ENCODE peak calls at places on chromosomes 16 and 17, in seven cellular contexts. Q, H, F, N, J, P and B are unnamed samples.

GRCh38 chr17:21164226-21165019 is 37.7 kb downstream of the DHRS7B start:
- DNase-seq in Q (peak; percentile 44), H (no peak), F (no peak), N (no peak), J (no peak), P (no peak), B (no peak)

GRCh38 chr16:83118365-83118764 is 491.6 kb downstream of the CDH13 start:
- DNase-seq in Q (peak; percentile 35), H (no peak), F (no peak), N (no peak), J (peak; percentile 14), P (no peak), B (no peak)

GRCh38 chr16:65226077-65226476 is 104.2 kb upstream of the CDH11 start:
- DNase-seq in Q (no peak), H (no peak), F (no peak), N (no peak), J (no peak), P (no peak), B (no peak)

GRCh38 chr17:6682339-6682738 is 30.8 kb downstream of the C17orf100 start:
- DNase-seq in Q (no peak), H (no peak), F (no peak), N (no peak), J (no peak), P (no peak), B (no peak)

GRCh38 chr17:55710829-55711496 is 11.7 kb downstream of the TMEM100 start:
- DNase-seq in Q (peak; percentile 29), H (no peak), F (no peak), N (no peak), J (no peak), P (no peak), B (no peak)

GRCh38 chr17:30519707-30520106 is 42.5 kb downstream of the GOSR1 start:
- DNase-seq in Q (peak; percentile 95), H (no peak), F (no peak), N (peak; percentile 87), J (peak; percentile 94), P (no peak), B (no peak)

GRCh38 chr17:75914643-75915265 is 10.1 kb upstream of the MRPL38 start:
- DNase-seq in Q (no peak), H (no peak), F (no peak), N (no peak), J (no peak), P (no peak), B (no peak)

GRCh38 chr17:8465381-8466158 is 29.9 kb downstream of the NDEL1 start:
- DNase-seq in Q (no peak), H (no peak), F (no peak), N (no peak), J (peak; percentile 36), P (no peak), B (no peak)

GRCh38 chr17:27657620-27658019 is 26.6 kb downstream of the LGALS9 start:
- DNase-seq in Q (peak; percentile 23), H (no peak), F (no peak), N (no peak), J (peak; percentile 21), P (no peak), B (no peak)

GRCh38 chr17:45104907-45105624 is 27.2 kb downstream of the PLCD3 start:
- DNase-seq in Q (no peak), H (no peak), F (no peak), N (no peak), J (no peak), P (no peak), B (no peak)

GRCh38 chr17:30796016-30796415 is 28.5 kb downstream of the CRLF3 start:
- DNase-seq in Q (no peak), H (no peak), F (no peak), N (no peak), J (no peak), P (no peak), B (no peak)

GRCh38 chr17:285751-286422 is 66.7 kb downstream of the RPH3AL start:
- DNase-seq in Q (no peak), H (no peak), F (peak; percentile 38), N (no peak), J (no peak), P (no peak), B (no peak)

GRCh38 chr17:57668332-57668731 is 76.8 kb downstream of the CCDC182 start:
- DNase-seq in Q (no peak), H (no peak), F (peak; percentile 13), N (no peak), J (no peak), P (no peak), B (no peak)

GRCh38 chr17:76296889-76297288 is 11.2 kb downstream of the QRICH2 start:
- DNase-seq in Q (no peak), H (no peak), F (no peak), N (no peak), J (no peak), P (no peak), B (no peak)

GRCh38 chr17:64097196-64097936 is 32.6 kb downstream of the ERN1 start:
- DNase-seq in Q (peak; percentile 84), H (no peak), F (no peak), N (no peak), J (peak; percentile 68), P (no peak), B (no peak)

GRCh38 chr16:86732621-86733297 is 154.4 kb downstream of the FOXL1 start:
- DNase-seq in Q (peak; percentile 40), H (no peak), F (no peak), N (no peak), J (peak; percentile 34), P (no peak), B (no peak)

GRCh38 chr16:6674071-6674470 is 658.6 kb upstream of the RBFOX1 start:
- DNase-seq in Q (no peak), H (no peak), F (no peak), N (no peak), J (no peak), P (no peak), B (no peak)

GRCh38 chr17:45228985-45229517 is 7.4 kb downstream of the FMNL1 start:
- DNase-seq in Q (peak; percentile 93), H (peak; percentile 99), F (peak; percentile 89), N (peak; percentile 76), J (peak; percentile 96), P (peak; percentile 92), B (peak; percentile 73)

GRCh38 chr16:57245472-57246113 is 534 bp downstream of the ARL2BP start:
- DNase-seq in Q (peak; percentile 20), H (peak; percentile 49), F (peak; percentile 75), N (no peak), J (no peak), P (no peak), B (no peak)

GRCh38 chr17:77555741-77556291 is 402.7 kb upstream of the TNRC6C start:
- DNase-seq in Q (no peak), H (no peak), F (no peak), N (no peak), J (peak; percentile 43), P (no peak), B (no peak)

GRCh38 chr16:80924372-80924978 is 82.2 kb downstream of the CMC2 start:
- DNase-seq in Q (peak; percentile 56), H (peak; percentile 43), F (no peak), N (no peak), J (peak; percentile 76), P (peak; percentile 25), B (peak; percentile 5)

GRCh38 chr16:75044800-75045361 is 46.1 kb downstream of the ZNRF1 start:
- DNase-seq in Q (peak; percentile 78), H (no peak), F (peak; percentile 85), N (peak; percentile 17), J (peak; percentile 61), P (no peak), B (peak; percentile 29)

GRCh38 chr17:45722161-45722560 is 62.0 kb upstream of the CRHR1 start:
- DNase-seq in Q (no peak), H (peak; percentile 85), F (no peak), N (no peak), J (no peak), P (no peak), B (no peak)

GRCh38 chr16:24771779-24772157 is 42.3 kb downstream of the TNRC6A start:
- DNase-seq in Q (peak; percentile 34), H (no peak), F (no peak), N (no peak), J (peak; percentile 31), P (no peak), B (no peak)

GRCh38 chr16:25988089-25988488 is 296.3 kb downstream of the HS3ST4 start:
- DNase-seq in Q (no peak), H (no peak), F (no peak), N (no peak), J (no peak), P (no peak), B (no peak)

GRCh38 chr17:40178021-40178601 is 841 bp downstream of the RAPGEFL1 start:
- DNase-seq in Q (no peak), H (no peak), F (no peak), N (no peak), J (no peak), P (no peak), B (no peak)

GRCh38 chr16:1288813-1289479 is 20.5 kb upstream of the UBE2I start:
- DNase-seq in Q (no peak), H (no peak), F (no peak), N (no peak), J (no peak), P (no peak), B (no peak)

GRCh38 chr16:48950184-48950583 is 331.5 kb downstream of the CBLN1 start:
- DNase-seq in Q (no peak), H (no peak), F (no peak), N (no peak), J (no peak), P (no peak), B (no peak)

GRCh38 chr17:82889496-82890338 is 49.9 kb upstream of the ZNF750 start:
- DNase-seq in Q (no peak), H (no peak), F (no peak), N (no peak), J (no peak), P (no peak), B (no peak)

DNA sequence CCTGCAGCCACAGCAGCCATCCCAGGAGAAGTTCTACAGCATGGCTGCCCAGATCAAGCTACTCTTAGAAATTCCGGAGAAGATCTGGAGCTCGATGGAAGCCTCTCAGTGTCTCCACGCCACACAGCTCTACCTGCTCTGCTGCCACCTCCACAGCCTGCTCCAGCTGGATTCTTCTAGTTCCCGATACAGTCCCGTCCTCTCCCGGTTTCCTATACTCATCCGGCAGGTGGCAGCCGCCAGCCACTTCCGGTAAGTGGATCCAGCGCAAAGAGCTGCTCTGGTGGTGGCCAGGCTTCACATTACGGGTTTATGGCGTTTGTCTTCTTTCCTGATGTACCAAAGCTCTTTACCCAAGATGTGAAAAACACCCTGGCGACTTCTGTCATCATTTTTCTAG is 3.6 kb downstream of the COG1 start:
- DNase-seq in Q (peak; percentile 17), H (peak; percentile 64), F (no peak), N (peak; percentile 4), J (peak; percentile 30), P (no peak), B (no peak)
- TF ChIP-seq CTCF in Q (peak; percentile 25), H (peak; percentile 39), F (peak; percentile 24), N (peak; percentile 58), J (peak; percentile 46), P (no peak), B (no peak)

GRCh38 chr17:17726721-17727060 is 45.4 kb downstream of the RAI1 start:
- DNase-seq in Q (no peak), H (no peak), F (no peak), N (no peak), J (no peak), P (no peak), B (no peak)
- H3K4me3 ChIP-seq in Q (no peak overlapping the region), H (no peak overlapping the region), F (no peak overlapping the region), N (no peak overlapping the region), J (no peak overlapping the region), P (no peak overlapping the region), B (no peak overlapping the region)

GRCh38 chr17:17439971-17440843 is 36.6 kb upstream of the MED9 start:
- DNase-seq in Q (peak; percentile 56), H (peak; percentile 73), F (no peak), N (no peak), J (peak; percentile 55), P (peak; percentile 31), B (peak; percentile 31)
- TF ChIP-seq CTCF in Q (peak; percentile 61), H (peak; percentile 46), F (no peak), N (peak; percentile 51), J (peak; percentile 66), P (peak; percentile 82), B (peak; percentile 84)

GRCh38 chr17:3739422-3740124 is 15.9 kb downstream of the HASPIN start:
- DNase-seq in Q (no peak), H (no peak), F (no peak), N (no peak), J (no peak), P (no peak), B (no peak)
- H3K4me3 ChIP-seq in Q (no peak overlapping the region), H (no peak overlapping the region), F (no peak overlapping the region), N (no peak overlapping the region), J (no peak overlapping the region), P (no peak overlapping the region), B (no peak overlapping the region)